ENCODE peak calls at places on chromosome 20, in ten cellular contexts. One of them, this sample, is unnamed.

GRCh38 chr20:53243152-53243551 is 271.0 kb downstream of the TSHZ2 start:
- DNase-seq in lung: no peak
- DNase-seq in OCI-LY7: no peak
- DNase-seq in heart left ventricle: no peak
- DNase-seq in kidney: no peak
- DNase-seq in A549: no peak
- DNase-seq in brain microvascular endothelial cell: no peak
- DNase-seq in esophagus squamous epithelium: no peak
- DNase-seq in IMR-90: no peak
- DNase-seq in cardiac muscle cell: no peak
- DNase-seq in this sample: no peak

GRCh38 chr20:44566018-44566417 is 16.4 kb upstream of the PKIG start:
- DNase-seq in esophagus squamous epithelium: no peak
- DNase-seq in heart left ventricle: no peak
- DNase-seq in kidney: no peak
- DNase-seq in A549: no peak
- DNase-seq in cardiac muscle cell: no peak
- DNase-seq in OCI-LY7: no peak
- DNase-seq in lung: no peak
- DNase-seq in IMR-90: no peak
- DNase-seq in brain microvascular endothelial cell: no peak
- DNase-seq in this sample: no peak

GRCh38 chr20:34884260-34884659 is 7.8 kb downstream of the ACSS2 start:
- DNase-seq in IMR-90: no peak
- DNase-seq in cardiac muscle cell: no peak
- DNase-seq in heart left ventricle: no peak
- DNase-seq in A549: no peak
- DNase-seq in kidney: no peak
- DNase-seq in esophagus squamous epithelium: no peak
- DNase-seq in brain microvascular endothelial cell: no peak
- DNase-seq in OCI-LY7: no peak
- DNase-seq in lung: no peak
- DNase-seq in this sample: no peak

GRCh38 chr20:37011147-37011546 is 59.6 kb upstream of the SAMHD1 start:
- DNase-seq in kidney: no peak
- DNase-seq in A549: no peak
- DNase-seq in brain microvascular endothelial cell: no peak
- DNase-seq in IMR-90: no peak
- DNase-seq in cardiac muscle cell: peak; percentile 6
- DNase-seq in lung: no peak
- DNase-seq in OCI-LY7: no peak
- DNase-seq in esophagus squamous epithelium: no peak
- DNase-seq in heart left ventricle: no peak
- DNase-seq in this sample: no peak

GRCh38 chr20:53738945-53739798 is 145.5 kb upstream of the ZNF217 start:
- DNase-seq in kidney: no peak
- DNase-seq in brain microvascular endothelial cell: no peak
- DNase-seq in heart left ventricle: no peak
- DNase-seq in A549: no peak
- DNase-seq in IMR-90: no peak
- DNase-seq in OCI-LY7: peak; percentile 20
- DNase-seq in lung: no peak
- DNase-seq in esophagus squamous epithelium: no peak
- DNase-seq in cardiac muscle cell: no peak
- DNase-seq in this sample: no peak

GRCh38 chr20:21262812-21263211 is 40.3 kb upstream of the XRN2 start:
- DNase-seq in A549: no peak
- DNase-seq in cardiac muscle cell: no peak
- DNase-seq in heart left ventricle: no peak
- DNase-seq in brain microvascular endothelial cell: no peak
- DNase-seq in IMR-90: no peak
- DNase-seq in kidney: no peak
- DNase-seq in lung: no peak
- DNase-seq in OCI-LY7: no peak
- DNase-seq in esophagus squamous epithelium: no peak
- DNase-seq in this sample: no peak

GRCh38 chr20:7497985-7498384 is 442.3 kb downstream of the HAO1 start:
- DNase-seq in OCI-LY7: no peak
- DNase-seq in IMR-90: no peak
- DNase-seq in kidney: no peak
- DNase-seq in heart left ventricle: no peak
- DNase-seq in brain microvascular endothelial cell: peak; percentile 80
- DNase-seq in lung: no peak
- DNase-seq in cardiac muscle cell: no peak
- DNase-seq in esophagus squamous epithelium: no peak
- DNase-seq in A549: no peak
- DNase-seq in this sample: no peak

GRCh38 chr20:38897267-38897666 is 28.9 kb upstream of the FAM83D start:
- DNase-seq in esophagus squamous epithelium: no peak
- DNase-seq in kidney: no peak
- DNase-seq in IMR-90: no peak
- DNase-seq in cardiac muscle cell: no peak
- DNase-seq in brain microvascular endothelial cell: no peak
- DNase-seq in OCI-LY7: no peak
- DNase-seq in lung: no peak
- DNase-seq in A549: no peak
- DNase-seq in heart left ventricle: no peak
- DNase-seq in this sample: no peak

GRCh38 chr20:63536241-63536977 is 767 bp downstream of the PTK6 start:
- DNase-seq in IMR-90: peak; percentile 29
- DNase-seq in kidney: peak; percentile 85
- DNase-seq in esophagus squamous epithelium: no peak
- DNase-seq in brain microvascular endothelial cell: peak; percentile 48
- DNase-seq in OCI-LY7: no peak
- DNase-seq in cardiac muscle cell: no peak
- DNase-seq in A549: peak; percentile 58
- DNase-seq in lung: no peak
- DNase-seq in heart left ventricle: peak; percentile 33
- DNase-seq in this sample: peak; percentile 19

GRCh38 chr20:63538204-63539091 is 1.3 kb upstream of the PTK6 start:
- DNase-seq in A549: peak; percentile 95
- DNase-seq in brain microvascular endothelial cell: no peak
- DNase-seq in heart left ventricle: peak; percentile 53
- DNase-seq in kidney: peak; percentile 92
- DNase-seq in cardiac muscle cell: no peak
- DNase-seq in lung: peak; percentile 81
- DNase-seq in esophagus squamous epithelium: no peak
- DNase-seq in IMR-90: peak; percentile 22
- DNase-seq in OCI-LY7: peak; percentile 29
- DNase-seq in this sample: no peak

GRCh38 chr20:63539092-63539430 is 1.9 kb upstream of the PTK6 start:
- DNase-seq in cardiac muscle cell: no peak
- DNase-seq in A549: no peak
- DNase-seq in kidney: peak; percentile 73
- DNase-seq in IMR-90: no peak
- DNase-seq in heart left ventricle: no peak
- DNase-seq in lung: no peak
- DNase-seq in OCI-LY7: no peak
- DNase-seq in brain microvascular endothelial cell: no peak
- DNase-seq in esophagus squamous epithelium: no peak
- DNase-seq in this sample: no peak

GRCh38 chr20:63537525-63538203 is 488 bp upstream of the PTK6 start:
- DNase-seq in lung: peak; percentile 97
- DNase-seq in heart left ventricle: peak; percentile 87
- DNase-seq in IMR-90: peak; percentile 86
- DNase-seq in OCI-LY7: peak; percentile 92
- DNase-seq in brain microvascular endothelial cell: peak; percentile 63
- DNase-seq in cardiac muscle cell: peak; percentile 94
- DNase-seq in esophagus squamous epithelium: peak; percentile 78
- DNase-seq in kidney: peak; percentile 98
- DNase-seq in A549: peak; percentile 100
- DNase-seq in this sample: peak; percentile 86

GRCh38 chr20:63536997-63537524 is at the start of gene PTK6:
- DNase-seq in cardiac muscle cell: no peak
- DNase-seq in kidney: peak; percentile 90
- DNase-seq in heart left ventricle: peak; percentile 67
- DNase-seq in OCI-LY7: peak; percentile 45
- DNase-seq in brain microvascular endothelial cell: no peak
- DNase-seq in IMR-90: no peak
- DNase-seq in esophagus squamous epithelium: no peak
- DNase-seq in A549: peak; percentile 87
- DNase-seq in lung: peak; percentile 75
- DNase-seq in this sample: peak; percentile 78
- H3K27ac ChIP-seq in cardiac muscle cell: no peak within 1 kb of the TSS
- H3K27ac ChIP-seq in kidney: peak within 1 kb of the TSS; percentile 22
- H3K27ac ChIP-seq in heart left ventricle: peak within 1 kb of the TSS; percentile 91
- H3K27ac ChIP-seq in OCI-LY7: peak within 1 kb of the TSS; percentile 48
- H3K27ac ChIP-seq in brain microvascular endothelial cell: no peak within 1 kb of the TSS
- H3K27ac ChIP-seq in IMR-90: no peak within 1 kb of the TSS
- H3K27ac ChIP-seq in esophagus squamous epithelium: peak within 1 kb of the TSS; percentile 96
- H3K27ac ChIP-seq in A549: peak within 1 kb of the TSS; percentile 93
- H3K27ac ChIP-seq in lung: no peak within 1 kb of the TSS
- H3K27ac ChIP-seq in this sample: no peak within 1 kb of the TSS

GRCh38 chr20:1174787-1175186 is 10.0 kb downstream of the TMEM74B start:
- DNase-seq in cardiac muscle cell: no peak
- DNase-seq in A549: no peak
- DNase-seq in brain microvascular endothelial cell: no peak
- DNase-seq in lung: no peak
- DNase-seq in kidney: no peak
- DNase-seq in IMR-90: no peak
- DNase-seq in esophagus squamous epithelium: no peak
- DNase-seq in heart left ventricle: no peak
- DNase-seq in OCI-LY7: no peak
- DNase-seq in this sample: no peak

GRCh38 chr20:1178623-1179022 is 6.2 kb downstream of the TMEM74B start:
- DNase-seq in OCI-LY7: no peak
- DNase-seq in cardiac muscle cell: no peak
- DNase-seq in kidney: no peak
- DNase-seq in IMR-90: no peak
- DNase-seq in brain microvascular endothelial cell: no peak
- DNase-seq in A549: no peak
- DNase-seq in lung: no peak
- DNase-seq in esophagus squamous epithelium: no peak
- DNase-seq in heart left ventricle: no peak
- DNase-seq in this sample: no peak

GRCh38 chr20:1178103-1178502 is 6.7 kb downstream of the TMEM74B start:
- DNase-seq in esophagus squamous epithelium: no peak
- DNase-seq in heart left ventricle: no peak
- DNase-seq in kidney: no peak
- DNase-seq in brain microvascular endothelial cell: no peak
- DNase-seq in IMR-90: no peak
- DNase-seq in OCI-LY7: no peak
- DNase-seq in A549: no peak
- DNase-seq in lung: no peak
- DNase-seq in cardiac muscle cell: no peak
- DNase-seq in this sample: no peak

GRCh38 chr20:1180949-1181348 is 3.8 kb downstream of the TMEM74B start:
- DNase-seq in brain microvascular endothelial cell: no peak
- DNase-seq in esophagus squamous epithelium: no peak
- DNase-seq in kidney: no peak
- DNase-seq in heart left ventricle: no peak
- DNase-seq in cardiac muscle cell: no peak
- DNase-seq in IMR-90: no peak
- DNase-seq in A549: no peak
- DNase-seq in lung: no peak
- DNase-seq in OCI-LY7: no peak
- DNase-seq in this sample: no peak

GRCh38 chr20:1177680-1178079 is 7.1 kb downstream of the TMEM74B start:
- DNase-seq in lung: no peak
- DNase-seq in cardiac muscle cell: peak; percentile 22
- DNase-seq in esophagus squamous epithelium: no peak
- DNase-seq in brain microvascular endothelial cell: no peak
- DNase-seq in IMR-90: peak; percentile 3
- DNase-seq in A549: no peak
- DNase-seq in kidney: no peak
- DNase-seq in OCI-LY7: no peak
- DNase-seq in heart left ventricle: no peak
- DNase-seq in this sample: no peak
- TF ChIP-seq CTCF in lung: no peak
- TF ChIP-seq CTCF in cardiac muscle cell: no peak
- TF ChIP-seq CTCF in esophagus squamous epithelium: no peak
- TF ChIP-seq CTCF in brain microvascular endothelial cell: peak; percentile 27
- TF ChIP-seq CTCF in IMR-90: no peak
- TF ChIP-seq CTCF in A549: peak; percentile 5
- TF ChIP-seq CTCF in kidney: no peak
- TF ChIP-seq CTCF in OCI-LY7: peak; percentile 15
- TF ChIP-seq CTCF in heart left ventricle: no peak
- TF ChIP-seq CTCF in this sample: no peak

DNA sequence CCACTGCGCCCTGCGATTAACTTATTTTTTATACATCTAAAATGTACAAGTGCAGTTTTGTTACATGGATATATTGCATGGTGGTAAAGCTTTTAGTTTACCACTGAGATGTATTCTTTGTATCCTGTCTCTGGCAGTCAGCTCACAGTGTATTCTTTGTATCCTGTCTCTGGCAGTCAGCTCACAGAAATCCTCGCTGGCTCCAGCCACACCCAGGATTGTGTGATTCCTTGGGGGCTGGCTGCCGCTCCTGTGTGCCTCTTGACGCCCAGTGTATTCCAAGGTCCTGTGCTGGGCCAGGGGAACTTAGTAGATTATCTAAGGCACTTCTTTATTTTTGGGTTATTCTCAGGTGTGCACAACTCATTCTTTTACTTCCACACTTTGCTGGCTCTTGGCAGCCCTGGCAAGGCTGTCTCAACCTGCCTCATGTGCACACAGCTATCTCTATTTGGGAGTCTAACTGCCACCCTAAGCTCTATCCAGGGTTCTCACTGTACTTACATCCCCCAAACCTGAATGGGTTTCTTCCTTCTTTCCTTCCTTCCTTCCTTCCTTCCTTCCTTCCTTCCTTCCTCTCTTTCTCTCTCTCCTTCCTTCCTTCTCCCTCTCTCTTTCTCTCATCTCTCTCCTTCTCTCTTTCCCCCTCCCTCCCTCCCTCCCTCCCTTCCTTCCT is 12.4 kb upstream of the RNF24 start:
- DNase-seq in A549: no peak
- DNase-seq in cardiac muscle cell: no peak
- DNase-seq in kidney: no peak
- DNase-seq in IMR-90: no peak
- DNase-seq in esophagus squamous epithelium: no peak
- DNase-seq in OCI-LY7: no peak
- DNase-seq in brain microvascular endothelial cell: no peak
- DNase-seq in heart left ventricle: no peak
- DNase-seq in lung: no peak
- DNase-seq in this sample: no peak
- H3K27ac ChIP-seq in A549: no peak overlapping the region
- H3K27ac ChIP-seq in cardiac muscle cell: no peak overlapping the region
- H3K27ac ChIP-seq in kidney: no peak overlapping the region
- H3K27ac ChIP-seq in IMR-90: no peak overlapping the region
- H3K27ac ChIP-seq in esophagus squamous epithelium: no peak overlapping the region
- H3K27ac ChIP-seq in OCI-LY7: no peak overlapping the region
- H3K27ac ChIP-seq in brain microvascular endothelial cell: no peak overlapping the region
- H3K27ac ChIP-seq in heart left ventricle: no peak overlapping the region
- H3K27ac ChIP-seq in lung: no peak overlapping the region
- H3K27ac ChIP-seq in this sample: no peak overlapping the region

GRCh38 chr20:4521170-4521968 is 200.3 kb upstream of the PRND start:
- DNase-seq in IMR-90: no peak
- DNase-seq in A549: no peak
- DNase-seq in heart left ventricle: no peak
- DNase-seq in OCI-LY7: no peak
- DNase-seq in lung: no peak
- DNase-seq in cardiac muscle cell: no peak
- DNase-seq in esophagus squamous epithelium: no peak
- DNase-seq in brain microvascular endothelial cell: no peak
- DNase-seq in kidney: peak; percentile 62
- DNase-seq in this sample: no peak

GRCh38 chr20:4522310-4522709 is 199.4 kb upstream of the PRND start:
- DNase-seq in OCI-LY7: no peak
- DNase-seq in cardiac muscle cell: no peak
- DNase-seq in lung: no peak
- DNase-seq in IMR-90: no peak
- DNase-seq in esophagus squamous epithelium: no peak
- DNase-seq in brain microvascular endothelial cell: no peak
- DNase-seq in A549: no peak
- DNase-seq in kidney: peak; percentile 41
- DNase-seq in heart left ventricle: no peak
- DNase-seq in this sample: no peak

GRCh38 chr20:4524307-4524706 is 197.4 kb upstream of the PRND start:
- DNase-seq in brain microvascular endothelial cell: no peak
- DNase-seq in A549: no peak
- DNase-seq in OCI-LY7: no peak
- DNase-seq in esophagus squamous epithelium: no peak
- DNase-seq in IMR-90: no peak
- DNase-seq in cardiac muscle cell: no peak
- DNase-seq in kidney: no peak
- DNase-seq in heart left ventricle: no peak
- DNase-seq in lung: no peak
- DNase-seq in this sample: no peak

GRCh38 chr20:4516851-4517250 is 204.9 kb upstream of the PRND start:
- DNase-seq in OCI-LY7: no peak
- DNase-seq in A549: no peak
- DNase-seq in esophagus squamous epithelium: no peak
- DNase-seq in brain microvascular endothelial cell: no peak
- DNase-seq in heart left ventricle: no peak
- DNase-seq in IMR-90: no peak
- DNase-seq in lung: no peak
- DNase-seq in cardiac muscle cell: no peak
- DNase-seq in kidney: no peak
- DNase-seq in this sample: no peak

GRCh38 chr20:4519530-4519929 is 202.2 kb upstream of the PRND start:
- DNase-seq in OCI-LY7: no peak
- DNase-seq in lung: no peak
- DNase-seq in kidney: no peak
- DNase-seq in IMR-90: no peak
- DNase-seq in cardiac muscle cell: peak; percentile 45
- DNase-seq in esophagus squamous epithelium: no peak
- DNase-seq in brain microvascular endothelial cell: no peak
- DNase-seq in heart left ventricle: no peak
- DNase-seq in A549: no peak
- DNase-seq in this sample: no peak
- TF ChIP-seq CTCF in OCI-LY7: peak; percentile 63
- TF ChIP-seq CTCF in lung: no peak
- TF ChIP-seq CTCF in kidney: no peak
- TF ChIP-seq CTCF in IMR-90: peak; percentile 28
- TF ChIP-seq CTCF in cardiac muscle cell: peak; percentile 62
- TF ChIP-seq CTCF in esophagus squamous epithelium: peak; percentile 28
- TF ChIP-seq CTCF in brain microvascular endothelial cell: peak; percentile 78
- TF ChIP-seq CTCF in heart left ventricle: peak; percentile 23
- TF ChIP-seq CTCF in A549: peak; percentile 24
- TF ChIP-seq CTCF in this sample: no peak